ENCODE peak calls at places on chromosomes 7 and 10, in six cellular contexts. W is GM12878, L is K562, X is HCT116, U is HepG2, O is upper lobe of left lung. Z is an unnamed sample.

GRCh38 chr7:30286749-30287148 is 2.4 kb downstream of the ZNRF2 start:
- ATAC-seq in W (no peak), L (no peak), X (no peak), U (no peak), O (no peak), Z (no peak)

GRCh38 chr10:88409236-88409635 is 173.9 kb downstream of the RNLS start:
- ATAC-seq in W (peak; percentile 88), L (no peak), X (no peak), U (no peak), O (no peak), Z (no peak)

GRCh38 chr7:76392531-76393115 is 16.9 kb downstream of the SSC4D start:
- ATAC-seq in W (peak; percentile 2), L (no peak), X (no peak), U (peak; percentile 13), O (no peak), Z (no peak)

GRCh38 chr7:87075671-87076404 is 16.4 kb upstream of the ELAPOR2 start:
- ATAC-seq in W (peak; percentile 41), L (no peak), X (no peak), U (no peak), O (no peak), Z (no peak)

GRCh38 chr10:3689871-3690510 is 95.0 kb downstream of the KLF6 start:
- ATAC-seq in W (no peak), L (no peak), X (no peak), U (no peak), O (no peak), Z (no peak)

GRCh38 chr7:95246935-95247370 is 77.4 kb downstream of the PON1 start:
- ATAC-seq in W (peak; percentile 91), L (peak; percentile 89), X (peak; percentile 86), U (peak; percentile 80), O (peak; percentile 90), Z (peak; percentile 57)

GRCh38 chr7:105766421-105767191 is 109.8 kb downstream of the ATXN7L1 start:
- ATAC-seq in W (peak; percentile 62), L (no peak), X (no peak), U (no peak), O (no peak), Z (no peak)

GRCh38 chr7:69283421-69283820 is 314.9 kb upstream of the AUTS2 start:
- ATAC-seq in W (no peak), L (no peak), X (no peak), U (no peak), O (peak; percentile 71), Z (peak; percentile 16)

GRCh38 chr7:66296555-66296954 is 91.4 kb downstream of the TPST1 start:
- ATAC-seq in W (no peak), L (no peak), X (no peak), U (no peak), O (peak; percentile 77), Z (no peak)

GRCh38 chr10:77552252-77552651 is 85.4 kb downstream of the KCNMA1 start:
- ATAC-seq in W (no peak), L (no peak), X (no peak), U (no peak), O (peak; percentile 69), Z (no peak)

GRCh38 chr10:122062831-122063674 is 74.1 kb downstream of the TACC2 start:
- ATAC-seq in W (no peak), L (peak; percentile 100), X (peak; percentile 98), U (peak; percentile 100), O (peak; percentile 97), Z (peak; percentile 98)

GRCh38 chr7:104852386-104852785 is 161.6 kb upstream of the KMT2E start:
- ATAC-seq in W (no peak), L (no peak), X (no peak), U (peak; percentile 32), O (no peak), Z (no peak)

GRCh38 chr10:126017961-126018560 is 121.7 kb downstream of the FANK1 start:
- ATAC-seq in W (no peak), L (no peak), X (no peak), U (no peak), O (no peak), Z (no peak)

GRCh38 chr10:126016884-126017283 is 120.5 kb downstream of the FANK1 start:
- ATAC-seq in W (no peak), L (no peak), X (no peak), U (no peak), O (no peak), Z (no peak)

GRCh38 chr10:126016156-126016805 is 119.9 kb downstream of the FANK1 start:
- ATAC-seq in W (no peak), L (no peak), X (no peak), U (no peak), O (no peak), Z (no peak)

GRCh38 chr10:126022841-126023240 is 126.5 kb downstream of the FANK1 start:
- ATAC-seq in W (no peak), L (no peak), X (no peak), U (no peak), O (no peak), Z (no peak)

GRCh38 chr10:126021833-126022500 is 125.6 kb downstream of the FANK1 start:
- ATAC-seq in W (no peak), L (no peak), X (no peak), U (no peak), O (no peak), Z (no peak)
- TF ChIP-seq POLR2A in W (no peak), L (no peak), X (no peak), U (no peak), O (no peak), Z (no peak)

GRCh38 chr7:22121702-22122474 is 176.2 kb upstream of the CDCA7L start:
- ATAC-seq in W (no peak), L (peak; percentile 74), X (no peak), U (no peak), O (peak; percentile 20), Z (peak; percentile 25)
- TF ChIP-seq POLR2AphosphoS5 in W (no peak), L (no peak), X (no peak), U (no peak), O (peak; percentile 37), Z (no peak)

GRCh38 chr10:68897336-68897741 is 3.8 kb upstream of the DDX50 start:
- ATAC-seq in W (no peak), L (peak; percentile 45), X (no peak), U (no peak), O (no peak), Z (no peak)

GRCh38 chr10:68899186-68899745 is 1.8 kb upstream of the DDX50 start:
- ATAC-seq in W (no peak), L (no peak), X (no peak), U (no peak), O (no peak), Z (no peak)

GRCh38 chr10:68900427-68901105 is 549 bp upstream of the DDX50 start:
- ATAC-seq in W (peak; percentile 62), L (peak; percentile 69), X (no peak), U (peak; percentile 79), O (peak; percentile 89), Z (peak; percentile 63)

GRCh38 chr10:68902382-68902781 is 1.3 kb downstream of the DDX50 start:
- ATAC-seq in W (no peak), L (no peak), X (no peak), U (no peak), O (no peak), Z (no peak)

DNA sequence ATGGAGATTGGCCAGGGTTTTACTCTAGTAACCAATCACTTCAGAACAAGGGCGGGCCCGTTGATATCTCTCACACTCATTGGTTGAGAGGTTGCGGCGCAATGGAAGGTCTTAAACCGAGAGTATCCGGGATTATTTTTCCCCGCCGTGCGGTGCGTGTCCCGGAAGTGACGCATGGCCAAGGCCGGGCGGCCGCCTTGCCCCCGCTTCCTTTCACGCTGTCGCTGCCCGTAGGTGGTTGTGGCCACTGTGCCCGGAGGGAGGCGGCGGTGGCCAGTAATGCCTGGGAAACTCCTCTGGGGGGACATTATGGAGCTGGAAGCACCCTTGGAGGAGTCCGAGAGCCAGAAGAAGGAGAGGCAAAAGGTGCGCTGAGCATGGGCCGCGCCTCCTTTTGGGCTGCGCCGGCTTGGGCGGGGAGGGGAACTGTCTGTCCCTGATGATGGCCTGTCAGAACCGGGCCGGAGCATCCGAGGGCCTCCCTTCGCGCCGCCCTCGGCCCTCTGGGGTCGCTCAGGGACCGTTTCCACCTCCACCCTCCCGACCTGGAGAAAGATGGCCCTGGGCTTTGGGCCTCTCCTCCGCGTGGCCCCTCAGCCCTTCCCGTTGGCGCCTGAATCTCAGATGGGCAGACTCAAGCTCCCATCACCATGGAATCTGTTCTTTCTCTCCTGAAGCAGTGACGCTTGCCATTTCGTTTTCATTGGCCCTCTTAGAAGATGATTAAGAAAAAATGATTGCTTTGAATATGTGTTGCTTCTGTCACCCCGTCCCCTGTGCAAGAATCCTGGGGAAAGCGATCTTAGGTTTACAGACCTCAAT is at the start of gene DDX50:
- ATAC-seq in W (peak; percentile 98), L (peak; percentile 97), X (peak; percentile 95), U (peak; percentile 96), O (peak; percentile 98), Z (peak; percentile 99)
- TF ChIP-seq POLR2A in W (peak; percentile 91), L (peak; percentile 96), X (peak; percentile 73), U (peak; percentile 42), O (peak; percentile 42), Z (peak; percentile 43)

DNA sequence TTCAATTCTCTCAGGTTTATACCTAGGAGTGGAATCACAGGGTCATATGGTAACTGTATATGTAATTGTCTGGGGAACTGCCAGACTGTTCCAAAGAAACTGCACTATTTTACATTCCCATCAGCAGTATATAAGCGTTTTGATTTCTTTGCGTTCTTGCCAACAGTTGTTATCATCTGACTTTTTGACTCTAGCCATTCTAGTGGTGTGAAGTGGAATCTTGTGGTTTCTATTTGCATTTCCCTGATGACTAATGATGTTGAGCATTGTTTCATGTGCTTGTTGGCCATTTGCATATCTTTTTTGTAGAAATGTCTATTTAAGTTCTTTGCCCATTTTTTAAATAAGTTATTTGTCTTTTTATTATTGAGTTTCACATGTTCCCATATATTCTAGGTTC is 44.3 kb upstream of the ZC3HAV1 start:
- ATAC-seq in W (no peak), L (peak; percentile 61), X (no peak), U (no peak), O (no peak), Z (no peak)
- TF ChIP-seq POLR2AphosphoS5 in W (no peak), L (no peak), X (no peak), U (no peak), O (no peak), Z (no peak)

GRCh38 chr7:2586326-2587020 is 27.7 kb downstream of the IQCE start:
- ATAC-seq in W (no peak), L (no peak), X (no peak), U (no peak), O (no peak), Z (no peak)
- TF ChIP-seq POLR2A in W (no peak), L (no peak), X (no peak), U (no peak), O (no peak), Z (no peak)